ENCODE peak calls at places on chromosomes 12 and 14, in ten cellular contexts. One of them, this sample, is unnamed.

GRCh38 chr12:109771746-109772621 is 58.4 kb downstream of the FAM222A start:
- DNase-seq in substantia nigra: no peak
- DNase-seq in neuronal stem cell: no peak
- DNase-seq in AG04450: no peak
- DNase-seq in pancreas: no peak
- DNase-seq in gastrocnemius medialis: no peak
- DNase-seq in Peyer's patch: peak; percentile 37
- DNase-seq in GM23248: no peak
- DNase-seq in CD4-positive, alpha-beta memory T cell: no peak
- DNase-seq in keratinocyte: no peak
- DNase-seq in this sample: no peak

GRCh38 chr12:23899434-23899833 is 50.0 kb downstream of the SOX5 start:
- DNase-seq in substantia nigra: no peak
- DNase-seq in neuronal stem cell: no peak
- DNase-seq in AG04450: no peak
- DNase-seq in pancreas: no peak
- DNase-seq in gastrocnemius medialis: no peak
- DNase-seq in Peyer's patch: no peak
- DNase-seq in GM23248: no peak
- DNase-seq in CD4-positive, alpha-beta memory T cell: no peak
- DNase-seq in keratinocyte: no peak
- DNase-seq in this sample: no peak

GRCh38 chr12:92132282-92132681 is 13.4 kb downstream of the BTG1 start:
- DNase-seq in substantia nigra: no peak
- DNase-seq in neuronal stem cell: no peak
- DNase-seq in AG04450: no peak
- DNase-seq in pancreas: no peak
- DNase-seq in gastrocnemius medialis: no peak
- DNase-seq in Peyer's patch: no peak
- DNase-seq in GM23248: no peak
- DNase-seq in CD4-positive, alpha-beta memory T cell: peak; percentile 41
- DNase-seq in keratinocyte: no peak
- DNase-seq in this sample: no peak

GRCh38 chr12:100793182-100793581 is 1.4 kb upstream of the ANO4 start:
- DNase-seq in substantia nigra: no peak
- DNase-seq in neuronal stem cell: no peak
- DNase-seq in AG04450: no peak
- DNase-seq in pancreas: no peak
- DNase-seq in gastrocnemius medialis: no peak
- DNase-seq in Peyer's patch: no peak
- DNase-seq in GM23248: peak; percentile 85
- DNase-seq in CD4-positive, alpha-beta memory T cell: no peak
- DNase-seq in keratinocyte: no peak
- DNase-seq in this sample: no peak

GRCh38 chr12:107670999-107671643 is 14.5 kb upstream of the PWP1 start:
- DNase-seq in substantia nigra: no peak
- DNase-seq in neuronal stem cell: no peak
- DNase-seq in AG04450: no peak
- DNase-seq in pancreas: no peak
- DNase-seq in gastrocnemius medialis: no peak
- DNase-seq in Peyer's patch: peak; percentile 55
- DNase-seq in GM23248: peak; percentile 43
- DNase-seq in CD4-positive, alpha-beta memory T cell: no peak
- DNase-seq in keratinocyte: no peak
- DNase-seq in this sample: no peak

GRCh38 chr12:91529829-91530228 is 347.2 kb upstream of the DCN start:
- DNase-seq in substantia nigra: no peak
- DNase-seq in neuronal stem cell: no peak
- DNase-seq in AG04450: no peak
- DNase-seq in pancreas: no peak
- DNase-seq in gastrocnemius medialis: no peak
- DNase-seq in Peyer's patch: no peak
- DNase-seq in GM23248: peak; percentile 1
- DNase-seq in CD4-positive, alpha-beta memory T cell: no peak
- DNase-seq in keratinocyte: no peak
- DNase-seq in this sample: no peak

GRCh38 chr12:15966426-15966825 is 55.3 kb downstream of the DERA start:
- DNase-seq in substantia nigra: no peak
- DNase-seq in neuronal stem cell: no peak
- DNase-seq in AG04450: no peak
- DNase-seq in pancreas: no peak
- DNase-seq in gastrocnemius medialis: no peak
- DNase-seq in Peyer's patch: no peak
- DNase-seq in GM23248: peak; percentile 78
- DNase-seq in CD4-positive, alpha-beta memory T cell: no peak
- DNase-seq in keratinocyte: no peak
- DNase-seq in this sample: no peak

GRCh38 chr12:27193854-27194544 is 50.1 kb upstream of the STK38L start:
- DNase-seq in substantia nigra: no peak
- DNase-seq in neuronal stem cell: no peak
- DNase-seq in AG04450: no peak
- DNase-seq in pancreas: no peak
- DNase-seq in gastrocnemius medialis: no peak
- DNase-seq in Peyer's patch: no peak
- DNase-seq in GM23248: peak; percentile 78
- DNase-seq in CD4-positive, alpha-beta memory T cell: no peak
- DNase-seq in keratinocyte: no peak
- DNase-seq in this sample: no peak

GRCh38 chr12:2877959-2878732 is 1.1 kb downstream of the RHNO1 start:
- DNase-seq in substantia nigra: no peak
- DNase-seq in neuronal stem cell: no peak
- DNase-seq in AG04450: no peak
- DNase-seq in pancreas: no peak
- DNase-seq in gastrocnemius medialis: no peak
- DNase-seq in Peyer's patch: no peak
- DNase-seq in GM23248: peak; percentile 62
- DNase-seq in CD4-positive, alpha-beta memory T cell: no peak
- DNase-seq in keratinocyte: no peak
- DNase-seq in this sample: peak; percentile 66

GRCh38 chr14:21268612-21269251 is 510 bp downstream of the HNRNPC start:
- DNase-seq in substantia nigra: no peak
- DNase-seq in neuronal stem cell: peak; percentile 32
- DNase-seq in AG04450: no peak
- DNase-seq in pancreas: peak; percentile 34
- DNase-seq in gastrocnemius medialis: peak; percentile 56
- DNase-seq in Peyer's patch: peak; percentile 64
- DNase-seq in GM23248: peak; percentile 85
- DNase-seq in CD4-positive, alpha-beta memory T cell: peak; percentile 54
- DNase-seq in keratinocyte: no peak
- DNase-seq in this sample: no peak

GRCh38 chr14:103524002-103524785 is 1.6 kb upstream of the CKB start:
- DNase-seq in substantia nigra: no peak
- DNase-seq in neuronal stem cell: no peak
- DNase-seq in AG04450: no peak
- DNase-seq in pancreas: no peak
- DNase-seq in gastrocnemius medialis: no peak
- DNase-seq in Peyer's patch: no peak
- DNase-seq in GM23248: no peak
- DNase-seq in CD4-positive, alpha-beta memory T cell: no peak
- DNase-seq in keratinocyte: no peak
- DNase-seq in this sample: peak; percentile 68

GRCh38 chr14:86217523-86217922 is 687.6 kb downstream of the FLRT2 start:
- DNase-seq in substantia nigra: no peak
- DNase-seq in neuronal stem cell: no peak
- DNase-seq in AG04450: no peak
- DNase-seq in pancreas: no peak
- DNase-seq in gastrocnemius medialis: no peak
- DNase-seq in Peyer's patch: no peak
- DNase-seq in GM23248: no peak
- DNase-seq in CD4-positive, alpha-beta memory T cell: no peak
- DNase-seq in keratinocyte: no peak
- DNase-seq in this sample: no peak

GRCh38 chr12:58416211-58416610 is 474.8 kb downstream of the ATP23 start:
- DNase-seq in substantia nigra: no peak
- DNase-seq in neuronal stem cell: no peak
- DNase-seq in AG04450: peak; percentile 59
- DNase-seq in pancreas: no peak
- DNase-seq in gastrocnemius medialis: no peak
- DNase-seq in Peyer's patch: no peak
- DNase-seq in GM23248: peak; percentile 85
- DNase-seq in CD4-positive, alpha-beta memory T cell: no peak
- DNase-seq in keratinocyte: no peak
- DNase-seq in this sample: no peak

GRCh38 chr12:93776581-93777018 is 99.4 kb downstream of the CRADD start:
- DNase-seq in substantia nigra: no peak
- DNase-seq in neuronal stem cell: no peak
- DNase-seq in AG04450: peak; percentile 69
- DNase-seq in pancreas: no peak
- DNase-seq in gastrocnemius medialis: no peak
- DNase-seq in Peyer's patch: no peak
- DNase-seq in GM23248: peak; percentile 83
- DNase-seq in CD4-positive, alpha-beta memory T cell: no peak
- DNase-seq in keratinocyte: no peak
- DNase-seq in this sample: no peak

GRCh38 chr14:25006961-25007795 is 42.8 kb downstream of the STXBP6 start:
- DNase-seq in substantia nigra: no peak
- DNase-seq in neuronal stem cell: no peak
- DNase-seq in AG04450: peak; percentile 8
- DNase-seq in pancreas: no peak
- DNase-seq in gastrocnemius medialis: no peak
- DNase-seq in Peyer's patch: no peak
- DNase-seq in GM23248: peak; percentile 97
- DNase-seq in CD4-positive, alpha-beta memory T cell: no peak
- DNase-seq in keratinocyte: peak; percentile 71
- DNase-seq in this sample: no peak

GRCh38 chr14:75259510-75259855 is 19.1 kb upstream of the FOS start:
- DNase-seq in substantia nigra: no peak
- DNase-seq in neuronal stem cell: no peak
- DNase-seq in AG04450: no peak
- DNase-seq in pancreas: no peak
- DNase-seq in gastrocnemius medialis: no peak
- DNase-seq in Peyer's patch: no peak
- DNase-seq in GM23248: peak; percentile 82
- DNase-seq in CD4-positive, alpha-beta memory T cell: no peak
- DNase-seq in keratinocyte: no peak
- DNase-seq in this sample: no peak
- H3K27ac ChIP-seq in substantia nigra: peak overlapping the region; percentile 87
- H3K27ac ChIP-seq in neuronal stem cell: peak overlapping the region; percentile 69
- H3K27ac ChIP-seq in AG04450: peak overlapping the region; percentile 95
- H3K27ac ChIP-seq in pancreas: peak overlapping the region; percentile 98
- H3K27ac ChIP-seq in gastrocnemius medialis: peak overlapping the region; percentile 86
- H3K27ac ChIP-seq in Peyer's patch: peak overlapping the region; percentile 82
- H3K27ac ChIP-seq in GM23248: peak overlapping the region; percentile 99
- H3K27ac ChIP-seq in CD4-positive, alpha-beta memory T cell: peak overlapping the region; percentile 95
- H3K27ac ChIP-seq in keratinocyte: peak overlapping the region; percentile 92
- H3K27ac ChIP-seq in this sample: peak overlapping the region; percentile 90

GRCh38 chr12:64059685-64060084 is 162.4 kb downstream of the KICS2 start:
- DNase-seq in substantia nigra: no peak
- DNase-seq in neuronal stem cell: no peak
- DNase-seq in AG04450: no peak
- DNase-seq in pancreas: no peak
- DNase-seq in gastrocnemius medialis: no peak
- DNase-seq in Peyer's patch: no peak
- DNase-seq in GM23248: peak; percentile 58
- DNase-seq in CD4-positive, alpha-beta memory T cell: no peak
- DNase-seq in keratinocyte: no peak
- DNase-seq in this sample: no peak
- H3K27ac ChIP-seq in substantia nigra: peak overlapping the region; percentile 59
- H3K27ac ChIP-seq in neuronal stem cell: no peak overlapping the region
- H3K27ac ChIP-seq in AG04450: no peak overlapping the region
- H3K27ac ChIP-seq in pancreas: no peak overlapping the region
- H3K27ac ChIP-seq in gastrocnemius medialis: no peak overlapping the region
- H3K27ac ChIP-seq in Peyer's patch: no peak overlapping the region
- H3K27ac ChIP-seq in GM23248: peak overlapping the region; percentile 10
- H3K27ac ChIP-seq in CD4-positive, alpha-beta memory T cell: no peak overlapping the region
- H3K27ac ChIP-seq in keratinocyte: no peak overlapping the region
- H3K27ac ChIP-seq in this sample: no peak overlapping the region

GRCh38 chr12:122080149-122081107 is 1.9 kb downstream of the MLXIP start:
- DNase-seq in substantia nigra: peak; percentile 28
- DNase-seq in neuronal stem cell: no peak
- DNase-seq in AG04450: peak; percentile 81
- DNase-seq in pancreas: peak; percentile 73
- DNase-seq in gastrocnemius medialis: peak; percentile 88
- DNase-seq in Peyer's patch: peak; percentile 80
- DNase-seq in GM23248: peak; percentile 86
- DNase-seq in CD4-positive, alpha-beta memory T cell: no peak
- DNase-seq in keratinocyte: no peak
- DNase-seq in this sample: peak; percentile 81

GRCh38 chr12:122081697-122082221 is 3.2 kb downstream of the MLXIP start:
- DNase-seq in substantia nigra: no peak
- DNase-seq in neuronal stem cell: no peak
- DNase-seq in AG04450: no peak
- DNase-seq in pancreas: no peak
- DNase-seq in gastrocnemius medialis: peak; percentile 31
- DNase-seq in Peyer's patch: peak; percentile 77
- DNase-seq in GM23248: peak; percentile 65
- DNase-seq in CD4-positive, alpha-beta memory T cell: peak; percentile 59
- DNase-seq in keratinocyte: no peak
- DNase-seq in this sample: peak; percentile 85

GRCh38 chr12:122079532-122080081 is 1.1 kb downstream of the MLXIP start:
- DNase-seq in substantia nigra: no peak
- DNase-seq in neuronal stem cell: no peak
- DNase-seq in AG04450: no peak
- DNase-seq in pancreas: no peak
- DNase-seq in gastrocnemius medialis: peak; percentile 90
- DNase-seq in Peyer's patch: no peak
- DNase-seq in GM23248: peak; percentile 47
- DNase-seq in CD4-positive, alpha-beta memory T cell: no peak
- DNase-seq in keratinocyte: no peak
- DNase-seq in this sample: no peak

GRCh38 chr12:122082621-122083356 is 4.2 kb downstream of the MLXIP start:
- DNase-seq in substantia nigra: no peak
- DNase-seq in neuronal stem cell: no peak
- DNase-seq in AG04450: no peak
- DNase-seq in pancreas: no peak
- DNase-seq in gastrocnemius medialis: no peak
- DNase-seq in Peyer's patch: no peak
- DNase-seq in GM23248: no peak
- DNase-seq in CD4-positive, alpha-beta memory T cell: no peak
- DNase-seq in keratinocyte: no peak
- DNase-seq in this sample: no peak

GRCh38 chr12:122081108-122081696 is 2.6 kb downstream of the MLXIP start:
- DNase-seq in substantia nigra: no peak
- DNase-seq in neuronal stem cell: no peak
- DNase-seq in AG04450: no peak
- DNase-seq in pancreas: no peak
- DNase-seq in gastrocnemius medialis: peak; percentile 43
- DNase-seq in Peyer's patch: no peak
- DNase-seq in GM23248: peak; percentile 81
- DNase-seq in CD4-positive, alpha-beta memory T cell: no peak
- DNase-seq in keratinocyte: no peak
- DNase-seq in this sample: no peak
- H3K27ac ChIP-seq in substantia nigra: peak overlapping the region; percentile 58
- H3K27ac ChIP-seq in neuronal stem cell: no peak overlapping the region
- H3K27ac ChIP-seq in AG04450: peak overlapping the region; percentile 84
- H3K27ac ChIP-seq in pancreas: peak overlapping the region; percentile 74
- H3K27ac ChIP-seq in gastrocnemius medialis: peak overlapping the region; percentile 97
- H3K27ac ChIP-seq in Peyer's patch: peak overlapping the region; percentile 80
- H3K27ac ChIP-seq in GM23248: peak overlapping the region; percentile 86
- H3K27ac ChIP-seq in CD4-positive, alpha-beta memory T cell: peak overlapping the region; percentile 69
- H3K27ac ChIP-seq in keratinocyte: peak overlapping the region; percentile 79
- H3K27ac ChIP-seq in this sample: peak overlapping the region; percentile 87

GRCh38 chr14:74613211-74613914 is 1.3 kb upstream of the LTBP2 start:
- DNase-seq in substantia nigra: no peak
- DNase-seq in neuronal stem cell: no peak
- DNase-seq in AG04450: no peak
- DNase-seq in pancreas: no peak
- DNase-seq in gastrocnemius medialis: no peak
- DNase-seq in Peyer's patch: no peak
- DNase-seq in GM23248: no peak
- DNase-seq in CD4-positive, alpha-beta memory T cell: no peak
- DNase-seq in keratinocyte: no peak
- DNase-seq in this sample: peak; percentile 79
- H3K27ac ChIP-seq in substantia nigra: no peak overlapping the region
- H3K27ac ChIP-seq in neuronal stem cell: peak overlapping the region; percentile 26
- H3K27ac ChIP-seq in AG04450: no peak overlapping the region
- H3K27ac ChIP-seq in pancreas: no peak overlapping the region
- H3K27ac ChIP-seq in gastrocnemius medialis: no peak overlapping the region
- H3K27ac ChIP-seq in Peyer's patch: no peak overlapping the region
- H3K27ac ChIP-seq in GM23248: peak overlapping the region; percentile 86
- H3K27ac ChIP-seq in CD4-positive, alpha-beta memory T cell: no peak overlapping the region
- H3K27ac ChIP-seq in keratinocyte: peak overlapping the region; percentile 6
- H3K27ac ChIP-seq in this sample: no peak overlapping the region

GRCh38 chr14:68366656-68367055 is 426.2 kb downstream of the ZFP36L1 start:
- DNase-seq in substantia nigra: no peak
- DNase-seq in neuronal stem cell: no peak
- DNase-seq in AG04450: no peak
- DNase-seq in pancreas: no peak
- DNase-seq in gastrocnemius medialis: no peak
- DNase-seq in Peyer's patch: no peak
- DNase-seq in GM23248: no peak
- DNase-seq in CD4-positive, alpha-beta memory T cell: no peak
- DNase-seq in keratinocyte: no peak
- DNase-seq in this sample: no peak
- H3K27ac ChIP-seq in substantia nigra: no peak overlapping the region
- H3K27ac ChIP-seq in neuronal stem cell: no peak overlapping the region
- H3K27ac ChIP-seq in AG04450: no peak overlapping the region
- H3K27ac ChIP-seq in pancreas: no peak overlapping the region
- H3K27ac ChIP-seq in gastrocnemius medialis: no peak overlapping the region
- H3K27ac ChIP-seq in Peyer's patch: peak overlapping the region; percentile 39
- H3K27ac ChIP-seq in GM23248: no peak overlapping the region
- H3K27ac ChIP-seq in CD4-positive, alpha-beta memory T cell: no peak overlapping the region
- H3K27ac ChIP-seq in keratinocyte: no peak overlapping the region
- H3K27ac ChIP-seq in this sample: peak overlapping the region; percentile 81

This sample was measured in spleen.